ENCODE peak calls at places on chromosomes 5 and 9, in four cellular contexts. Y, Q, W and X are unnamed samples.

GRCh38 chr5:120817044-120817985 is 353.2 kb downstream of the PRR16 start:
- DNase-seq in Y (no peak), W (peak), Q (peak), X (no peak)

GRCh38 chr5:139969318-139969717 is 73.8 kb downstream of the NRG2 start:
- DNase-seq in W (no peak), Y (no peak), Q (no peak), X (no peak)

GRCh38 chr5:173497685-173498084 is 118.8 kb downstream of the BOD1 start:
- DNase-seq in W (no peak), Y (no peak), Q (no peak), X (no peak)

GRCh38 chr9:96034553-96035122 is 159.1 kb downstream of the ERCC6L2 start:
- DNase-seq in Y (no peak), Q (no peak), W (no peak), X (no peak)

GRCh38 chr9:106708147-106708838 is 154.7 kb upstream of the ZNF462 start:
- DNase-seq in Q (no peak), W (no peak), Y (no peak), X (no peak)

GRCh38 chr9:27353405-27354229 is 56.7 kb upstream of the EQTN start:
- DNase-seq in Y (no peak), Q (no peak), W (no peak), X (peak)

GRCh38 chr5:133635051-133635450 is 22.7 kb upstream of the FSTL4 start:
- DNase-seq in W (peak), Y (no peak), Q (no peak), X (peak)

GRCh38 chr5:84870369-84870768 is 485.7 kb upstream of the EDIL3 start:
- DNase-seq in Q (no peak), Y (no peak), W (no peak), X (no peak)

GRCh38 chr9:96513622-96514021 is 63.7 kb downstream of the HABP4 start:
- DNase-seq in W (no peak), Y (no peak), Q (peak), X (peak)

GRCh38 chr5:122151640-122152039 is 22.3 kb downstream of the ZNF474 start:
- DNase-seq in Q (peak), W (peak), Y (no peak), X (peak)

GRCh38 chr9:110332766-110333165 is 4.9 kb downstream of the TXNDC8 start:
- DNase-seq in Q (no peak), W (peak), Y (no peak), X (no peak)

GRCh38 chr5:56110646-56111403 is 116.1 kb upstream of the IL6ST start:
- DNase-seq in W (no peak), Y (no peak), Q (peak), X (peak)

GRCh38 chr5:127029513-127030258 is 672 bp downstream of the MARCHF3 start:
- DNase-seq in W (peak), Y (no peak), Q (peak), X (peak)

GRCh38 chr9:118829334-118829733 is 539.9 kb downstream of the BRINP1 start:
- DNase-seq in Q (no peak), W (no peak), Y (no peak), X (no peak)

GRCh38 chr5:125612356-125613149 is 810.7 kb upstream of the GRAMD2B start:
- DNase-seq in W (no peak), Q (no peak), Y (no peak), X (no peak)

GRCh38 chr9:128690684-128691034 is 1.6 kb downstream of the SET start:
- DNase-seq in Y (no peak), W (no peak), Q (no peak), X (no peak)

GRCh38 chr5:43274435-43275114 is 38.6 kb downstream of the HMGCS1 start:
- DNase-seq in W (no peak), Q (no peak), Y (no peak), X (no peak)

GRCh38 chr5:72507360-72508238 is at the start of gene ZNF366:
- DNase-seq in Q (no peak), Y (no peak), W (no peak), X (peak)

GRCh38 chr5:134592141-134592746 is 40.4 kb downstream of the SAR1B start:
- DNase-seq in W (peak), Y (no peak), Q (peak), X (no peak)

GRCh38 chr5:168342151-168342825 is 50.8 kb downstream of the WWC1 start:
- DNase-seq in W (no peak), Q (no peak), Y (no peak), X (peak)

GRCh38 chr9:128001411-128002298 is 20.9 kb upstream of the EEIG1 start:
- DNase-seq in Y (peak), Q (peak), W (peak), X (peak)

GRCh38 chr5:107671742-107672211 is 1.0 kb upstream of the EFNA5 start:
- DNase-seq in W (peak), Q (peak), Y (no peak), X (peak)

GRCh38 chr9:107931071-107931715 is 441.6 kb upstream of the KLF4 start:
- DNase-seq in Y (no peak), W (no peak), Q (no peak), X (no peak)

GRCh38 chr5:124631874-124632550 is 114.4 kb downstream of the ZNF608 start:
- DNase-seq in W (no peak), Q (no peak), Y (no peak), X (peak)

GRCh38 chr5:55324815-55325418 is 17.1 kb downstream of the MTREX start:
- DNase-seq in Y (no peak), W (peak), Q (peak), X (peak)

GRCh38 chr5:168647083-168647482 is 67.9 kb upstream of the PANK3 start:
- DNase-seq in Q (no peak), W (peak), Y (no peak), X (no peak)

GRCh38 chr5:33772276-33772990 is 119.4 kb downstream of the ADAMTS12 start:
- DNase-seq in Q (peak), W (peak), Y (peak), X (no peak)

GRCh38 chr5:55600536-55601208 is 65.9 kb upstream of the PLPP1 start:
- DNase-seq in W (no peak), Y (no peak), Q (peak), X (peak)

GRCh38 chr9:107712390-107712789 is 222.8 kb upstream of the KLF4 start:
- DNase-seq in Q (peak), W (peak), Y (no peak), X (peak)

GRCh38 chr9:97038909-97039781 is at the start of gene CTSV:
- DNase-seq in Y (peak), W (peak), Q (peak), X (peak)

GRCh38 chr5:80283360-80283759 is 27.5 kb upstream of the SERINC5 start:
- DNase-seq in Q (no peak), Y (no peak), W (no peak), X (no peak)

GRCh38 chr5:147567917-147568598 is 58.2 kb upstream of the DPYSL3 start:
- DNase-seq in W (peak), Q (peak), Y (peak), X (peak)

GRCh38 chr5:62214701-62215100 is 91.3 kb upstream of the KIF2A start:
- DNase-seq in W (peak), Y (no peak), Q (no peak), X (peak)

GRCh38 chr5:78920604-78921003 is 64.5 kb downstream of the ARSB start:
- DNase-seq in W (no peak), Y (no peak), Q (peak), X (peak)
- TF ChIP-seq CTCF in W (peak), Y (peak), Q (peak), X (peak)

GRCh38 chr5:175539936-175540335 is 61.6 kb downstream of the SFXN1 start:
- DNase-seq in W (no peak), Y (no peak), Q (no peak), X (no peak)

GRCh38 chr5:175538576-175538975 is 60.2 kb downstream of the SFXN1 start:
- DNase-seq in W (no peak), Q (no peak), Y (no peak), X (no peak)

GRCh38 chr5:175542966-175543235 is 64.5 kb downstream of the SFXN1 start:
- DNase-seq in Q (no peak), W (no peak), Y (no peak), X (no peak)

GRCh38 chr5:175542232-175542965 is 64.0 kb downstream of the SFXN1 start:
- DNase-seq in Q (no peak), Y (no peak), W (no peak), X (peak)

DNA sequence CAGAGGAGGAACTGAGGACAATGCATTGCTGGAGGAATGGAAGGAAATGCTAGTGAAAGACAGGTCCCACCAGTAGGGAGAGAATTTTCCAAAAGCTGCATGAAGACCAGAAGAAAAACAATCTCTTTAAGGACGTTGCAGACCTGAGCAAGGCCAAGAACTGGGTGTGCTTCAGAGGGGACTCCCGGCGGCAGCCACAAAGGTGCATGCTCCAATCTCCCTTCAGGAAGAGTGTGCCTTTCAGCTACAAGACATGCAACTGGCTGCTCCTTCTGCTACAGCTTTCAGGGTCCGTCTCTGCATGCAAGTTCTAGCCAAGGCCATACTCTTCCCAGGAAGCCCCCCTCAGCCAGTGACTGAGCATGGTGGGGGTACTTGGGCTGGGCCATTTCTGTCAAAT is 62.9 kb downstream of the SFXN1 start:
- DNase-seq in Y (no peak), Q (no peak), W (no peak), X (no peak)
- H3K4me3 ChIP-seq in Y (no peak), Q (no peak), W (no peak), X (no peak)

GRCh38 chr9:100294341-100294740 is 58.4 kb downstream of the TEX10 start:
- DNase-seq in W (no peak), Q (peak), Y (no peak), X (no peak)
- TF ChIP-seq CTCF in W (no peak), Q (no peak), Y (no peak), X (no peak)

GRCh38 chr9:32550046-32550608 is 2.0 kb upstream of the SMIM27 start:
- DNase-seq in Q (peak), Y (no peak), W (peak), X (peak)

GRCh38 chr9:32551491-32552049 is 557 bp upstream of the SMIM27 start:
- DNase-seq in Y (no peak), Q (peak), W (peak), X (peak)

GRCh38 chr9:32543047-32543446 is 9.1 kb upstream of the SMIM27 start:
- DNase-seq in W (no peak), Q (no peak), Y (no peak), X (no peak)

GRCh38 chr9:32550609-32551490 is 1.3 kb upstream of the SMIM27 start:
- DNase-seq in W (peak), Y (peak), Q (peak), X (peak)

GRCh38 chr9:32545884-32546283 is 6.2 kb upstream of the SMIM27 start:
- DNase-seq in Q (no peak), Y (no peak), W (no peak), X (no peak)
- H3K4me3 ChIP-seq in Q (no peak), Y (no peak), W (no peak), X (no peak)

GRCh38 chr5:5340206-5340729 is 82.2 kb upstream of the ICE1 start:
- DNase-seq in Q (peak), Y (peak), W (peak), X (peak)
- TF ChIP-seq CTCF in Q (peak), Y (peak), W (peak), X (peak)